ENCODE peak calls at places on chromosomes 5 and 9, in eight cellular contexts. X, V, R, L, D, K, T and W are unnamed samples. For H3K4me1, the result is how much of the 10 kb centered on the place peaks cover.

GRCh38 chr9:4016789-4017188 is 283.1 kb downstream of the GLIS3 start:
- DNase-seq in D (no peak), T (no peak), L (no peak), X (no peak), V (no peak), K (no peak), R (no peak), W (no peak)

GRCh38 chr5:6611561-6612256 is 21.1 kb downstream of the NSUN2 start:
- DNase-seq in R (no peak), V (no peak), T (no peak), X (no peak), K (no peak), L (no peak), D (no peak), W (no peak)

GRCh38 chr9:35431467-35431866 is 58.4 kb upstream of the RUSC2 start:
- DNase-seq in D (no peak), V (no peak), X (no peak), L (no peak), K (no peak), R (no peak), T (no peak), W (no peak)

GRCh38 chr5:177131711-177132503 is 1.7 kb upstream of the NSD1 start:
- DNase-seq in T (peak), L (peak), D (no peak), V (peak), K (peak), R (no peak), X (peak), W (peak)

GRCh38 chr5:157431544-157432200 is 28.3 kb upstream of the NIPAL4 start:
- DNase-seq in D (no peak), R (peak), T (no peak), K (no peak), L (peak), X (no peak), V (no peak), W (no peak)

GRCh38 chr9:21591221-21592062 is 109.3 kb upstream of the IFNE start:
- DNase-seq in T (peak), R (no peak), V (no peak), D (peak), X (no peak), K (peak), L (no peak), W (peak)

GRCh38 chr5:126801992-126802294 is 25.0 kb downstream of the LMNB1 start:
- DNase-seq in D (no peak), R (peak), V (no peak), X (no peak), K (no peak), L (no peak), T (no peak), W (no peak)

GRCh38 chr9:35658144-35658893 is at the start of gene CCDC107:
- DNase-seq in V (peak), D (peak), R (peak), K (peak), L (peak), X (peak), T (peak), W (peak)

GRCh38 chr5:168830833-168831232 is 251.7 kb upstream of the PANK3 start:
- DNase-seq in T (no peak), D (no peak), V (no peak), K (no peak), L (no peak), R (no peak), X (no peak), W (no peak)

GRCh38 chr5:158135682-158136176 is 276.8 kb upstream of the CLINT1 start:
- DNase-seq in V (peak), D (no peak), X (no peak), K (peak), L (peak), R (no peak), T (no peak), W (no peak)

GRCh38 chr5:181191526-181192336 is 13.3 kb downstream of the TRIM7 start:
- DNase-seq in X (peak), D (peak), T (peak), L (peak), R (peak), V (peak), K (peak), W (peak)

GRCh38 chr5:95134326-95134725 is 150.6 kb downstream of the MCTP1 start:
- DNase-seq in L (no peak), D (no peak), K (peak), V (no peak), T (no peak), R (no peak), X (no peak), W (no peak)

GRCh38 chr5:168292783-168293696 is 1.6 kb downstream of the WWC1 start:
- DNase-seq in K (peak), D (no peak), L (no peak), T (no peak), V (no peak), X (no peak), R (no peak), W (no peak)

GRCh38 chr5:176648467-176649194 is 1.3 kb downstream of the TSPAN17 start:
- DNase-seq in X (no peak), R (no peak), L (no peak), K (no peak), T (no peak), V (peak), D (no peak), W (no peak)

GRCh38 chr5:149210229-149210628 is 61.4 kb upstream of the AFAP1L1 start:
- DNase-seq in X (no peak), D (no peak), V (no peak), T (no peak), K (no peak), R (no peak), L (no peak), W (no peak)

GRCh38 chr9:129030191-129030590 is 2.1 kb upstream of the SH3GLB2 start:
- DNase-seq in D (no peak), T (no peak), R (no peak), K (no peak), V (no peak), X (no peak), L (no peak), W (no peak)

GRCh38 chr5:36948041-36948440 is 71.5 kb downstream of the NIPBL start:
- DNase-seq in T (no peak), L (no peak), V (no peak), X (no peak), R (no peak), D (no peak), K (no peak), W (no peak)

GRCh38 chr5:3899093-3899492 is 303.5 kb downstream of the IRX1 start:
- DNase-seq in T (no peak), L (no peak), V (no peak), D (no peak), R (no peak), K (no peak), X (no peak), W (no peak)

GRCh38 chr5:91129748-91130147 is 253.4 kb downstream of the ARRDC3 start:
- DNase-seq in V (no peak), R (no peak), T (no peak), X (no peak), L (no peak), K (no peak), D (no peak), W (no peak)

GRCh38 chr5:181043285-181044092 is 3.4 kb downstream of the BTNL9 start:
- DNase-seq in L (no peak), X (peak), D (peak), R (peak), T (no peak), K (peak), V (no peak), W (peak)

GRCh38 chr5:176678584-176678983 is 31.3 kb downstream of the TSPAN17 start:
- DNase-seq in L (no peak), X (no peak), D (no peak), R (no peak), V (no peak), K (no peak), T (no peak), W (no peak)

GRCh38 chr9:97398999-97399758 is 12.7 kb upstream of the TDRD7 start:
- DNase-seq in K (peak), L (no peak), T (peak), X (peak), V (peak), R (no peak), D (peak), W (peak)

GRCh38 chr5:67989457-67989856 is 226.1 kb upstream of the PIK3R1 start:
- DNase-seq in L (no peak), V (no peak), K (no peak), D (no peak), R (no peak), T (peak), X (no peak), W (no peak)

GRCh38 chr9:134424818-134425217 is 98.6 kb downstream of the RXRA start:
- DNase-seq in D (no peak), X (no peak), T (no peak), K (no peak), R (no peak), L (no peak), V (no peak), W (no peak)

GRCh38 chr5:142316051-142316450 is 8.8 kb downstream of the SPRY4 start:
- DNase-seq in L (no peak), V (no peak), D (no peak), R (no peak), K (no peak), T (no peak), X (no peak), W (no peak)
- H3K4me1 ChIP-seq in L (under half), V (under half), D (under half), R (under half), K (under half), T (under half), X (under half), W (under half)

GRCh38 chr5:35857606-35858205 is 1.0 kb downstream of the IL7R start:
- DNase-seq in V (no peak), D (no peak), L (no peak), R (no peak), X (no peak), T (no peak), K (no peak), W (no peak)

GRCh38 chr5:35856186-35857003 is at the start of gene IL7R:
- DNase-seq in X (no peak), L (no peak), R (peak), V (no peak), K (no peak), T (no peak), D (no peak), W (no peak)

GRCh38 chr5:35855221-35855620 is 1.5 kb upstream of the IL7R start:
- DNase-seq in T (no peak), D (no peak), L (no peak), V (no peak), K (no peak), R (no peak), X (no peak), W (no peak)

GRCh38 chr5:35859101-35859661 is 2.5 kb downstream of the IL7R start:
- DNase-seq in X (no peak), D (no peak), L (peak), V (no peak), T (no peak), R (peak), K (no peak), W (no peak)

DNA sequence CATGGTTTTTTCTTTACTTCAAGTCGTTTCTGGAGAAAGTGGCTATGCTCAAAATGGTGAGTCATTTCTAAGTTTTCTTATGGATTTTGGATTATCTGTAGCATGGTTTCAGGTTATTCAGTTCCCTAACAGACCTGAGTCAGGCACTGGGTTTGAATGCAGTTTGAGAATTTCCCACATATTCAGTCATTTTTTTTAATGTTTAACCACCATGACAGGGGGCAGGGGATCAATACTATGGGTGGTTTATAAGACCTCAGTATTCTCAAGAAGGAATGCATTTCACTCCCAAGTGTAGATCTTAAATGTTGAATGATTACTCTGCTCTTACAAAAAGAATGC is 284 bp downstream of the IL7R start:
- DNase-seq in L (no peak), V (no peak), R (no peak), K (no peak), T (no peak), D (no peak), X (no peak), W (no peak)
- H3K4me3 ChIP-seq in L (no peak), V (no peak), R (peak), K (peak), T (no peak), D (no peak), X (no peak), W (no peak)

GRCh38 chr5:97495301-97495700 is 312.3 kb upstream of the RIOK2 start:
- DNase-seq in L (no peak), D (no peak), T (no peak), X (no peak), R (no peak), K (no peak), V (no peak), W (no peak)

GRCh38 chr5:97499605-97500004 is 316.6 kb upstream of the RIOK2 start:
- DNase-seq in L (no peak), T (peak), R (no peak), V (no peak), X (peak), K (no peak), D (no peak), W (no peak)

GRCh38 chr5:97498657-97499056 is 315.6 kb upstream of the RIOK2 start:
- DNase-seq in R (no peak), K (no peak), L (no peak), T (no peak), V (no peak), X (peak), D (no peak), W (no peak)

GRCh38 chr5:97494465-97494864 is 311.4 kb upstream of the RIOK2 start:
- DNase-seq in L (no peak), T (no peak), K (no peak), D (no peak), R (no peak), V (no peak), X (no peak), W (no peak)

GRCh38 chr5:97496037-97496436 is 313.0 kb upstream of the RIOK2 start:
- DNase-seq in T (no peak), K (no peak), X (no peak), D (no peak), V (no peak), L (no peak), R (no peak), W (no peak)
- H3K27ac ChIP-seq in T (no peak), K (no peak), X (no peak), D (no peak), V (no peak), L (no peak), R (no peak), W (no peak)

GRCh38 chr5:14458414-14458813 is 123.2 kb upstream of the OTULINL start:
- DNase-seq in L (no peak), V (no peak), T (no peak), D (no peak), R (no peak), K (no peak), X (no peak), W (no peak)
- H3K4me1 ChIP-seq in L (under half), V (under half), T (under half), D (under half), R (under half), K (under half), X (under half), W (under half)

GRCh38 chr5:136028782-136029742 is at the start of gene TGFBI:
- DNase-seq in X (peak), L (peak), K (peak), R (no peak), V (peak), T (peak), D (peak), W (peak)
- H3K4me3 ChIP-seq in X (peak), L (no peak), K (peak), R (no peak), V (peak), T (peak), D (peak), W (peak)